ENCODE peak calls at places on chromosomes 2 and 18, in ten cellular contexts. R, O, Q, I, W, S, C, B, V and H are unnamed samples.
A peak's percentile ranks its signal among the peaks of the same experiment; 100 is the strongest.

GRCh38 chr18:54726143-54726542 is 102.1 kb upstream of the RAB27B start:
- DNase-seq in R (no peak), O (no peak), Q (no peak), I (no peak), W (no peak), S (no peak), C (no peak), B (no peak), V (no peak), H (no peak)

GRCh38 chr2:52779446-52779845 is 988.2 kb upstream of the CHAC2 start:
- DNase-seq in R (no peak), O (no peak), Q (no peak), I (no peak), W (peak; percentile 63), S (no peak), C (no peak), B (no peak), V (no peak), H (no peak)

GRCh38 chr2:177796011-177796410 is 276.6 kb downstream of the PDE11A start:
- DNase-seq in R (no peak), O (no peak), Q (no peak), I (no peak), W (no peak), S (peak; percentile 37), C (no peak), B (no peak), V (no peak), H (no peak)

GRCh38 chr18:25826377-25826776 is 264.0 kb downstream of the SS18 start:
- DNase-seq in R (no peak), O (no peak), Q (no peak), I (no peak), W (no peak), S (no peak), C (no peak), B (no peak), V (no peak), H (no peak)

GRCh38 chr18:1053654-1054315 is 149.1 kb downstream of the ADCYAP1 start:
- DNase-seq in R (no peak), O (no peak), Q (no peak), I (no peak), W (peak; percentile 22), S (no peak), C (no peak), B (no peak), V (no peak), H (no peak)

GRCh38 chr2:186484062-186484735 is 1.9 kb upstream of the ZC3H15 start:
- DNase-seq in R (no peak), O (no peak), Q (no peak), I (no peak), W (no peak), S (no peak), C (no peak), B (no peak), V (no peak), H (no peak)

GRCh38 chr18:60266558-60266957 is 106.0 kb downstream of the MC4R start:
- DNase-seq in R (no peak), O (no peak), Q (no peak), I (no peak), W (peak; percentile 43), S (no peak), C (no peak), B (no peak), V (no peak), H (no peak)

GRCh38 chr2:13584020-13584419 is 867.3 kb downstream of the TRIB2 start:
- DNase-seq in R (no peak), O (no peak), Q (no peak), I (no peak), W (no peak), S (no peak), C (no peak), B (no peak), V (no peak), H (no peak)

GRCh38 chr2:11752906-11753305 is 6.5 kb downstream of the LPIN1 start:
- DNase-seq in R (no peak), O (no peak), Q (no peak), I (no peak), W (no peak), S (no peak), C (no peak), B (no peak), V (no peak), H (no peak)

GRCh38 chr2:19348692-19349091 is 9.7 kb downstream of the OSR1 start:
- DNase-seq in R (no peak), O (no peak), Q (no peak), I (no peak), W (no peak), S (no peak), C (no peak), B (no peak), V (no peak), H (no peak)

DNA sequence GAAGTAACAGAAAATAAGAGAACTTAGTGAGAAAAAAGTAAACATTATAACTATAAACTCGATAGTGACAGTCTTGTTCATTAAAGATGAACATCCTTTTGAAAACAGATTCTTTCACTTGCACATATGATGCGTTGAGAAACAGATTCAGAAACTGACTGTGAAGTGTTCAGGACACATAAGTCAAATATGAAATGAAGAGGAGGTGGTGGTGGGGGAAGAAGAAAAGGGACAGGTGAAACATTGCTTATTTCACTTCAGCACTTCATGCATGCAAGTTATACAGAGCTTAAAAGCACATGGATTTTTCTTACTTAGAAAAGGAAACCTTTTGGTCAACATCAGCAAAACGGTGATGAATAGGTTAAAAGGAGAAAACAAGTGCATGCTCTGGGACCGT is 42.5 kb downstream of the STAT4 start:
- DNase-seq in R (no peak), O (no peak), Q (no peak), I (no peak), W (no peak), S (no peak), C (no peak), B (no peak), V (no peak), H (no peak)
- TF ChIP-seq CTCF in R (no peak), O (no peak), Q (no peak), I (no peak), W (no peak), S (no peak), C (no peak), B (no peak), V (no peak), H (no peak)

GRCh38 chr2:219627105-219628100 is at the start of gene SLC4A3:
- DNase-seq in R (no peak), O (peak; percentile 98), Q (no peak), I (no peak), W (peak; percentile 36), S (no peak), C (no peak), B (no peak), V (peak; percentile 61), H (no peak)
- TF ChIP-seq CTCF in R (no peak), O (no peak), Q (no peak), I (no peak), W (no peak), S (peak; percentile 17), C (no peak), B (no peak), V (peak; percentile 37), H (no peak)

GRCh38 chr2:73238149-73238548 is 4.0 kb downstream of the CCT7 start:
- DNase-seq in R (no peak), O (peak; percentile 64), Q (no peak), I (no peak), W (no peak), S (no peak), C (no peak), B (no peak), V (no peak), H (no peak)

GRCh38 chr2:73237168-73237567 is 3.1 kb downstream of the CCT7 start:
- DNase-seq in R (no peak), O (no peak), Q (no peak), I (no peak), W (no peak), S (no peak), C (no peak), B (no peak), V (no peak), H (no peak)

GRCh38 chr2:73233154-73233931 is at the start of gene PRADC1:
- DNase-seq in R (peak; percentile 99), O (peak; percentile 100), Q (peak; percentile 99), I (peak; percentile 93), W (peak; percentile 100), S (peak; percentile 98), C (peak; percentile 100), B (peak; percentile 99), V (peak; percentile 96), H (peak; percentile 97)

GRCh38 chr2:73233932-73234832 is at the start of gene CCT7:
- DNase-seq in R (peak; percentile 43), O (peak; percentile 93), Q (peak; percentile 78), I (peak; percentile 54), W (peak; percentile 89), S (peak; percentile 85), C (peak; percentile 95), B (peak; percentile 94), V (peak; percentile 79), H (peak; percentile 59)

GRCh38 chr2:73235315-73236028 is 1.4 kb downstream of the CCT7 start:
- DNase-seq in R (no peak), O (peak; percentile 43), Q (no peak), I (no peak), W (no peak), S (no peak), C (no peak), B (peak; percentile 34), V (no peak), H (no peak)
- TF ChIP-seq CTCF in R (no peak), O (no peak), Q (no peak), I (no peak), W (no peak), S (no peak), C (no peak), B (no peak), V (no peak), H (no peak)

GRCh38 chr18:22813648-22814328 is 119.3 kb upstream of the RBBP8 start:
- DNase-seq in R (no peak), O (no peak), Q (peak; percentile 63), I (no peak), W (peak; percentile 52), S (no peak), C (no peak), B (peak; percentile 33), V (peak; percentile 41), H (no peak)
- TF ChIP-seq CTCF in R (peak; percentile 53), O (peak; percentile 72), Q (peak; percentile 59), I (no peak), W (peak; percentile 57), S (peak; percentile 61), C (peak; percentile 23), B (peak; percentile 77), V (peak; percentile 52), H (no peak)